ENCODE peak calls at places on chromosomes 4 and X, in six cellular contexts. G is NCI-H2029, P is dorsolateral prefrontal cortex, M is EL, D is head of caudate nucleus, K is foreskin fibroblast. E is an unnamed sample.

GRCh38 chrX:136725446-136726104 is 55.2 kb downstream of the ARHGEF6 start:
- DNase-seq in G (no peak), D (no peak), M (peak; percentile 45), K (peak; percentile 64), P (no peak), E (peak; percentile 58)

GRCh38 chr4:54067163-54067562 is 2.8 kb upstream of the CHIC2 start:
- DNase-seq in K (peak; percentile 90), D (no peak), M (peak; percentile 78), P (no peak), G (no peak), E (peak; percentile 55)

GRCh38 chrX:140572724-140573123 is 67.9 kb upstream of the SOX3 start:
- DNase-seq in P (no peak), K (no peak), M (peak; percentile 27), G (peak; percentile 0), D (peak; percentile 57), E (peak; percentile 18)

GRCh38 chrX:74593593-74593992 is 20.8 kb downstream of the RLIM start:
- DNase-seq in P (no peak), M (no peak), D (no peak), K (no peak), G (no peak), E (no peak)

GRCh38 chr4:16830081-16830480 is 68.4 kb downstream of the LDB2 start:
- DNase-seq in K (no peak), G (no peak), P (no peak), M (no peak), D (peak; percentile 17), E (no peak)

GRCh38 chrX:12548341-12548740 is 242.9 kb upstream of the PRPS2 start:
- DNase-seq in K (no peak), M (no peak), P (no peak), D (no peak), G (no peak), E (no peak)

GRCh38 chr4:107902715-107903114 is 28.6 kb upstream of the CYP2U1 start:
- DNase-seq in D (no peak), G (no peak), M (no peak), P (no peak), K (no peak), E (no peak)

GRCh38 chr4:40119344-40119743 is 62.7 kb downstream of the N4BP2 start:
- DNase-seq in M (no peak), G (no peak), D (no peak), K (no peak), P (no peak), E (no peak)

GRCh38 chrX:24494544-24495113 is 29.5 kb downstream of the PDK3 start:
- DNase-seq in K (peak; percentile 26), G (peak; percentile 37), D (no peak), P (no peak), M (peak; percentile 59), E (peak; percentile 41)

GRCh38 chr4:129377131-129377845 is 281.3 kb downstream of the C4orf33 start:
- DNase-seq in G (no peak), P (no peak), M (no peak), D (no peak), K (no peak), E (no peak)